ENCODE peak calls at places on chromosomes 13 and 19, in four cellular contexts. One of them, this sample, is unnamed.

GRCh38 chr19:12703056-12703455 is 6.6 kb upstream of the FBXW9 start:
- DNase-seq in H1: peak
- DNase-seq in GM12878: no peak
- DNase-seq in K562: peak
- DNase-seq in this sample: peak

GRCh38 chr13:53398051-53398450 is 369.4 kb downstream of the OLFM4 start:
- DNase-seq in H1: no peak
- DNase-seq in K562: no peak
- DNase-seq in GM12878: no peak
- DNase-seq in this sample: no peak

GRCh38 chr19:7926021-7926726 is at the start of gene CTXN1:
- DNase-seq in GM12878: no peak
- DNase-seq in H1: peak
- DNase-seq in K562: peak
- DNase-seq in this sample: peak

GRCh38 chr13:45331981-45332830 is 8.8 kb downstream of the TPT1 start:
- DNase-seq in GM12878: no peak
- DNase-seq in H1: no peak
- DNase-seq in K562: no peak
- DNase-seq in this sample: no peak

GRCh38 chr13:85597790-85598500 is 201.3 kb downstream of the SLITRK6 start:
- DNase-seq in K562: no peak
- DNase-seq in H1: no peak
- DNase-seq in GM12878: no peak
- DNase-seq in this sample: no peak

GRCh38 chr19:42433503-42434260 is 6.5 kb upstream of the LIPE start:
- DNase-seq in K562: peak
- DNase-seq in GM12878: no peak
- DNase-seq in H1: peak
- DNase-seq in this sample: no peak

GRCh38 chr19:5048727-5049553 is 80.0 kb downstream of the KDM4B start:
- DNase-seq in GM12878: no peak
- DNase-seq in K562: no peak
- DNase-seq in H1: no peak
- DNase-seq in this sample: peak

GRCh38 chr13:30569901-30570576 is 47.7 kb upstream of the USPL1 start:
- DNase-seq in H1: peak
- DNase-seq in K562: peak
- DNase-seq in GM12878: no peak
- DNase-seq in this sample: no peak

GRCh38 chr13:31982124-31982523 is 49.5 kb upstream of the FRY start:
- DNase-seq in K562: no peak
- DNase-seq in GM12878: no peak
- DNase-seq in H1: no peak
- DNase-seq in this sample: no peak

GRCh38 chr13:93534181-93534700 is 307.6 kb downstream of the GPC6 start:
- DNase-seq in H1: no peak
- DNase-seq in GM12878: no peak
- DNase-seq in K562: no peak
- DNase-seq in this sample: no peak

GRCh38 chr19:16288544-16288943 is 36.1 kb upstream of the KLF2 start:
- DNase-seq in H1: no peak
- DNase-seq in K562: no peak
- DNase-seq in GM12878: no peak
- DNase-seq in this sample: no peak

GRCh38 chr13:41458939-41459753 is 1.8 kb downstream of the RGCC start:
- DNase-seq in H1: peak
- DNase-seq in K562: peak
- DNase-seq in GM12878: no peak
- DNase-seq in this sample: peak

GRCh38 chr19:7751157-7751783 is 3.9 kb upstream of the CD209 start:
- DNase-seq in H1: no peak
- DNase-seq in GM12878: peak
- DNase-seq in K562: no peak
- DNase-seq in this sample: no peak

GRCh38 chr13:114095486-114095885 is 36.9 kb downstream of the RASA3 start:
- DNase-seq in H1: no peak
- DNase-seq in GM12878: no peak
- DNase-seq in K562: no peak
- DNase-seq in this sample: no peak

GRCh38 chr19:39212377-39212742 is 8.3 kb upstream of the SYCN start:
- DNase-seq in K562: peak
- DNase-seq in GM12878: peak
- DNase-seq in H1: peak
- DNase-seq in this sample: peak

GRCh38 chr19:14674764-14675163 is at the start of gene ADGRE3:
- DNase-seq in GM12878: no peak
- DNase-seq in K562: no peak
- DNase-seq in H1: no peak
- DNase-seq in this sample: no peak

GRCh38 chr13:111893607-111894443 is 173.1 kb upstream of the SOX1 start:
- DNase-seq in GM12878: no peak
- DNase-seq in H1: peak
- DNase-seq in K562: no peak
- DNase-seq in this sample: no peak

GRCh38 chr13:75769141-75769905 is 133.2 kb downstream of the LMO7 start:
- DNase-seq in H1: no peak
- DNase-seq in GM12878: no peak
- DNase-seq in K562: no peak
- DNase-seq in this sample: peak

GRCh38 chr13:30049692-30050091 is 199.3 kb upstream of the UBL3 start:
- DNase-seq in GM12878: no peak
- DNase-seq in K562: peak
- DNase-seq in H1: no peak
- DNase-seq in this sample: no peak

GRCh38 chr19:4014541-4015491 is 7.3 kb downstream of the PIAS4 start:
- DNase-seq in H1: peak
- DNase-seq in K562: peak
- DNase-seq in GM12878: no peak
- DNase-seq in this sample: peak

GRCh38 chr13:54950546-54950945 is 1921.9 kb downstream of the OLFM4 start:
- DNase-seq in H1: no peak
- DNase-seq in K562: no peak
- DNase-seq in GM12878: no peak
- DNase-seq in this sample: no peak

GRCh38 chr13:44726214-44726613 is 150.1 kb upstream of the TSC22D1 start:
- DNase-seq in GM12878: no peak
- DNase-seq in K562: no peak
- DNase-seq in H1: no peak
- DNase-seq in this sample: no peak

GRCh38 chr13:88978607-88979006 is 1307.4 kb downstream of the SLITRK5 start:
- DNase-seq in K562: no peak
- DNase-seq in H1: no peak
- DNase-seq in GM12878: no peak
- DNase-seq in this sample: no peak

GRCh38 chr13:98214008-98214643 is 37.1 kb upstream of the RNF113B start:
- DNase-seq in H1: no peak
- DNase-seq in GM12878: no peak
- DNase-seq in K562: no peak
- DNase-seq in this sample: no peak

GRCh38 chr13:49711218-49711863 is 20.1 kb upstream of the EBPL start:
- DNase-seq in GM12878: no peak
- DNase-seq in K562: no peak
- DNase-seq in H1: no peak
- DNase-seq in this sample: no peak

GRCh38 chr13:37806666-37807065 is 62.9 kb downstream of the TRPC4 start:
- DNase-seq in K562: no peak
- DNase-seq in H1: no peak
- DNase-seq in GM12878: no peak
- DNase-seq in this sample: no peak

GRCh38 chr13:75694742-75695141 is 58.6 kb downstream of the LMO7 start:
- DNase-seq in K562: no peak
- DNase-seq in H1: no peak
- DNase-seq in GM12878: no peak
- DNase-seq in this sample: no peak

GRCh38 chr13:114025432-114026127 is 51.7 kb upstream of the C13orf46 start:
- DNase-seq in K562: no peak
- DNase-seq in GM12878: no peak
- DNase-seq in H1: no peak
- DNase-seq in this sample: peak

GRCh38 chr19:1066251-1066747 is 668 bp upstream of the ARHGAP45 start:
- DNase-seq in K562: no peak
- DNase-seq in H1: peak
- DNase-seq in GM12878: no peak
- DNase-seq in this sample: peak
- H3K27ac ChIP-seq in K562: no peak
- H3K27ac ChIP-seq in H1: no peak
- H3K27ac ChIP-seq in GM12878: no peak
- H3K27ac ChIP-seq in this sample: no peak

GRCh38 chr13:109497917-109498316 is 288.5 kb downstream of the IRS2 start:
- DNase-seq in H1: no peak
- DNase-seq in K562: no peak
- DNase-seq in GM12878: no peak
- DNase-seq in this sample: no peak

GRCh38 chr13:109496216-109496615 is 290.2 kb downstream of the IRS2 start:
- DNase-seq in GM12878: no peak
- DNase-seq in H1: no peak
- DNase-seq in K562: no peak
- DNase-seq in this sample: no peak

GRCh38 chr13:109494955-109495354 is 291.4 kb downstream of the IRS2 start:
- DNase-seq in GM12878: no peak
- DNase-seq in K562: no peak
- DNase-seq in H1: no peak
- DNase-seq in this sample: peak

GRCh38 chr13:109500146-109500773 is 286.1 kb downstream of the IRS2 start:
- DNase-seq in GM12878: no peak
- DNase-seq in K562: no peak
- DNase-seq in H1: no peak
- DNase-seq in this sample: peak
- TF ChIP-seq NRF1 in GM12878: no peak
- TF ChIP-seq NRF1 in K562: no peak
- TF ChIP-seq NRF1 in H1: no peak
- TF ChIP-seq NRF1 in this sample: no peak

DNA sequence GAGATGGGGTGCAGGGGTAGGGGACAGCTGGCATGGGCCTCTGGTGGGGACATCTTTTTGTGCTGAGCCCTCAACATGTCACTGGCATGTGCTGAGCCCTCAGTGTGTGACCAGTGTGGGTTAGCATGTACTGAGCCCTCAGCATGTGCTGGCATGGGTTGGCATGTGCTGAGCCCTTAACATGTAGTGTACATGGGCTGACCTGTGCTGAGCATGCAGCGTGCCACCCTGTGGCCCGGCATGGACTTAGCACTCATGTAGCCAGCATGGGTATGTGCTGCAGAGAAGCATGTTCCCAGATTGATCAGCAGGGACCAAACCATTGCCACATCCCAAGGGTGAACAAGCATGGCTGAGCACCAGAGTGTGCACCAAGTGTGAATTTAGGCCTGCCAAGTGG is 11.5 kb downstream of the HIPK4 start:
- DNase-seq in K562: no peak
- DNase-seq in H1: no peak
- DNase-seq in GM12878: no peak
- DNase-seq in this sample: peak
- H3K27ac ChIP-seq in K562: no peak
- H3K27ac ChIP-seq in H1: no peak
- H3K27ac ChIP-seq in GM12878: no peak
- H3K27ac ChIP-seq in this sample: no peak

GRCh38 chr19:29712744-29713516 is 2.1 kb downstream of the C19orf12 start:
- DNase-seq in GM12878: no peak
- DNase-seq in H1: no peak
- DNase-seq in K562: no peak
- DNase-seq in this sample: no peak
- TF ChIP-seq NRF1 in GM12878: no peak
- TF ChIP-seq NRF1 in H1: no peak
- TF ChIP-seq NRF1 in K562: no peak
- TF ChIP-seq NRF1 in this sample: no peak

GRCh38 chr19:9057505-9058258 is 29.2 kb upstream of the OR1M1 start:
- DNase-seq in K562: no peak
- DNase-seq in H1: no peak
- DNase-seq in GM12878: no peak
- DNase-seq in this sample: no peak

GRCh38 chr19:9065457-9066014 is 21.3 kb upstream of the OR1M1 start:
- DNase-seq in K562: no peak
- DNase-seq in H1: peak
- DNase-seq in GM12878: no peak
- DNase-seq in this sample: no peak

GRCh38 chr19:9060559-9061340 is 26.1 kb upstream of the OR1M1 start:
- DNase-seq in K562: no peak
- DNase-seq in GM12878: no peak
- DNase-seq in H1: no peak
- DNase-seq in this sample: no peak

DNA sequence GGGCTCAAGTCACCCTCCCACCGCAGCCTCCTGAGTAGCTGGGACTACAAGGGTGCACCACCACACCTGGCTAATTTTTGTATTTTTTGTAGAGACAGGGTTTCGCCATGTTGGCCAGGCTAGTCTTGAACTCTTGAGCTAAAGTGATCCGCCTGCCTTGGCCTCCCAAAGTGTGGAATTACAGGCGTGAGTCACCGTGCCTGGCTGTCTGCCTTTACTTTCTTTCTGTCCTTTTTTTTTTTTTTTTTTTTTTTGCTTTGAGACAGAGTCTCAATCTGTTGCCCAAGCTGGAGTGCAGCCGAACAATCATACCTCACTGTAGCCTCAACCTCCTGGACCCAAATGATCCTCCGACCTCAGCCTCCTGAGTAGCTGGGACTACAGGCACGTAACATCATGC is 25.0 kb upstream of the OR1M1 start:
- DNase-seq in GM12878: no peak
- DNase-seq in K562: no peak
- DNase-seq in H1: no peak
- DNase-seq in this sample: no peak
- H3K27ac ChIP-seq in GM12878: no peak
- H3K27ac ChIP-seq in K562: no peak
- H3K27ac ChIP-seq in H1: no peak
- H3K27ac ChIP-seq in this sample: no peak

GRCh38 chr13:95524270-95524901 is 28.1 kb upstream of the CLDN10 start:
- DNase-seq in K562: no peak
- DNase-seq in GM12878: no peak
- DNase-seq in H1: no peak
- DNase-seq in this sample: no peak

GRCh38 chr13:95533545-95534135 is 18.9 kb upstream of the CLDN10 start:
- DNase-seq in H1: peak
- DNase-seq in GM12878: no peak
- DNase-seq in K562: no peak
- DNase-seq in this sample: no peak

GRCh38 chr13:95535243-95535642 is 17.3 kb upstream of the CLDN10 start:
- DNase-seq in GM12878: no peak
- DNase-seq in K562: no peak
- DNase-seq in H1: no peak
- DNase-seq in this sample: no peak

GRCh38 chr13:95527955-95528354 is 24.6 kb upstream of the CLDN10 start:
- DNase-seq in GM12878: no peak
- DNase-seq in H1: no peak
- DNase-seq in K562: no peak
- DNase-seq in this sample: no peak

GRCh38 chr13:95530178-95530577 is 22.3 kb upstream of the CLDN10 start:
- DNase-seq in H1: no peak
- DNase-seq in K562: no peak
- DNase-seq in GM12878: no peak
- DNase-seq in this sample: no peak
- TF ChIP-seq NRF1 in H1: no peak
- TF ChIP-seq NRF1 in K562: no peak
- TF ChIP-seq NRF1 in GM12878: no peak
- TF ChIP-seq NRF1 in this sample: no peak